ENCODE peak calls at places on chromosome 2, in eight cellular contexts. U is EH; W is brain microvascular endothelial cell; X is lower lobe of right lung; V is C1 segment of cervical spinal cord; K is activated naive CD8-positive, alpha-beta T cell treated with anti-CD3 and anti-CD28 coated beads for 36 hours; D is dorsolateral prefrontal cortex; T is AG09309. B is an unnamed sample.

GRCh38 chr2:202944403-202944802 is 32.3 kb downstream of the CARF start:
- DNase-seq in D (no peak), U (peak; percentile 47), K (no peak), T (no peak), X (no peak), W (peak; percentile 2), V (no peak), B (no peak)

GRCh38 chr2:26479971-26480750 is 2.2 kb upstream of the OTOF start:
- DNase-seq in X (no peak), W (no peak), D (no peak), V (no peak), K (no peak), U (no peak), T (no peak), B (peak; percentile 31)

GRCh38 chr2:102618452-102619413 is 620 bp upstream of the SLC9A2 start:
- DNase-seq in K (peak; percentile 10), D (no peak), V (no peak), T (no peak), U (peak; percentile 3), X (peak; percentile 60), W (no peak), B (peak; percentile 86)

GRCh38 chr2:134324942-134325341 is 71.1 kb downstream of the MGAT5 start:
- DNase-seq in W (no peak), V (no peak), U (no peak), X (no peak), K (no peak), D (no peak), T (no peak), B (no peak)

GRCh38 chr2:102749938-102750337 is 11.9 kb upstream of the TMEM182 start:
- DNase-seq in D (no peak), V (no peak), W (no peak), T (no peak), K (no peak), U (no peak), X (no peak), B (no peak)

GRCh38 chr2:189298038-189298437 is 118.5 kb upstream of the COL5A2 start:
- DNase-seq in V (no peak), K (no peak), D (no peak), T (no peak), X (no peak), U (peak; percentile 17), W (no peak), B (no peak)

GRCh38 chr2:31253344-31254155 is 19.6 kb downstream of the EHD3 start:
- DNase-seq in D (peak; percentile 64), X (no peak), W (no peak), T (no peak), U (no peak), V (no peak), K (no peak), B (no peak)

GRCh38 chr2:181243319-181243718 is 213.9 kb upstream of the ITGA4 start:
- DNase-seq in V (no peak), K (no peak), T (no peak), D (no peak), W (no peak), U (no peak), X (no peak), B (no peak)

GRCh38 chr2:199932312-199932855 is 21.3 kb downstream of the C2orf69 start:
- DNase-seq in V (peak; percentile 76), T (no peak), X (no peak), D (peak; percentile 77), U (no peak), K (no peak), W (no peak), B (no peak)

GRCh38 chr2:54384301-54385035 is 71.7 kb upstream of the SPTBN1 start:
- DNase-seq in W (no peak), K (no peak), U (no peak), T (no peak), D (peak; percentile 66), V (peak; percentile 52), X (no peak), B (no peak)

GRCh38 chr2:105238664-105239240 is 2.8 kb upstream of the GPR45 start:
- DNase-seq in X (no peak), K (no peak), V (no peak), T (no peak), D (no peak), W (no peak), U (no peak), B (no peak)

GRCh38 chr2:191291471-191291870 is 46.3 kb downstream of the MYO1B start:
- DNase-seq in U (peak; percentile 32), K (no peak), T (no peak), V (no peak), D (no peak), W (no peak), X (no peak), B (no peak)

GRCh38 chr2:14304326-14304725 is 328.2 kb upstream of the LRATD1 start:
- DNase-seq in V (no peak), W (no peak), T (no peak), D (no peak), X (no peak), K (no peak), U (no peak), B (no peak)

GRCh38 chr2:61470122-61470951 is 550 bp downstream of the USP34 start:
- DNase-seq in D (peak; percentile 68), V (peak; percentile 66), U (peak; percentile 81), W (peak; percentile 64), K (peak; percentile 80), T (no peak), X (peak; percentile 91), B (peak; percentile 94)

GRCh38 chr2:60882971-60883753 is 1.8 kb downstream of the REL start:
- DNase-seq in D (no peak), W (peak; percentile 2), U (peak; percentile 7), V (no peak), K (no peak), T (no peak), X (no peak), B (peak; percentile 40)

GRCh38 chr2:110101911-110102774 is 13.5 kb downstream of the MALL start:
- DNase-seq in X (no peak), K (no peak), D (no peak), W (no peak), V (no peak), T (no peak), U (peak; percentile 54), B (peak; percentile 20)

GRCh38 chr2:10844083-10844482 is 31.5 kb upstream of the PDIA6 start:
- DNase-seq in X (peak; percentile 86), V (no peak), D (peak; percentile 81), K (no peak), T (no peak), W (peak; percentile 12), U (peak; percentile 76), B (peak; percentile 91)

GRCh38 chr2:237330539-237330938 is 83.4 kb downstream of the COL6A3 start:
- DNase-seq in U (no peak), V (no peak), D (no peak), X (no peak), W (no peak), K (no peak), T (no peak), B (no peak)

GRCh38 chr2:126686286-126686685 is 30.3 kb downstream of the GYPC start:
- DNase-seq in D (no peak), K (no peak), X (no peak), W (no peak), U (no peak), T (no peak), V (no peak), B (no peak)

GRCh38 chr2:28626891-28627421 is 124.7 kb upstream of the PPP1CB start:
- DNase-seq in T (no peak), U (peak; percentile 55), V (no peak), W (no peak), K (no peak), X (no peak), D (no peak), B (no peak)

GRCh38 chr2:101463885-101464653 is 10.8 kb downstream of the RFX8 start:
- DNase-seq in U (peak; percentile 83), D (no peak), K (no peak), V (no peak), W (peak; percentile 77), X (no peak), T (peak; percentile 91), B (no peak)

GRCh38 chr2:227154976-227155375 is 9.0 kb downstream of the COL4A4 start:
- DNase-seq in K (no peak), U (peak; percentile 68), D (no peak), X (no peak), T (no peak), V (no peak), W (peak; percentile 87), B (no peak)

GRCh38 chr2:230170532-230170931 is 49.3 kb downstream of the SP110 start:
- DNase-seq in X (no peak), K (no peak), U (peak; percentile 34), V (no peak), T (no peak), D (no peak), W (peak; percentile 12), B (peak; percentile 82)

GRCh38 chr2:225052703-225053102 is 10.4 kb upstream of the DOCK10 start:
- DNase-seq in D (no peak), V (no peak), U (peak; percentile 36), X (no peak), W (no peak), K (no peak), T (no peak), B (no peak)

GRCh38 chr2:205460217-205460616 is 222.1 kb upstream of the NRP2 start:
- DNase-seq in T (no peak), W (no peak), D (no peak), U (no peak), X (no peak), V (no peak), K (no peak), B (no peak)

GRCh38 chr2:196660264-196660663 is 20.7 kb downstream of the CCDC150 start:
- DNase-seq in X (no peak), U (peak; percentile 90), W (peak; percentile 42), K (no peak), T (peak; percentile 16), V (no peak), D (no peak), B (no peak)

GRCh38 chr2:181146171-181146570 is 165.8 kb downstream of the UBE2E3 start:
- DNase-seq in X (no peak), D (no peak), W (no peak), U (no peak), K (no peak), T (no peak), V (no peak), B (no peak)

GRCh38 chr2:38199129-38199528 is 123.2 kb upstream of the CYP1B1 start:
- DNase-seq in U (no peak), X (no peak), T (no peak), K (no peak), V (no peak), W (no peak), D (no peak), B (no peak)

GRCh38 chr2:189293164-189293563 is 113.6 kb upstream of the COL5A2 start:
- DNase-seq in W (peak; percentile 86), V (no peak), D (no peak), K (no peak), U (peak; percentile 77), T (peak; percentile 88), X (no peak), B (no peak)

GRCh38 chr2:217162533-217162932 is 302.7 kb upstream of the TNP1 start:
- DNase-seq in X (no peak), W (peak; percentile 93), V (peak; percentile 67), U (peak; percentile 93), K (peak; percentile 58), D (peak; percentile 54), T (peak; percentile 72), B (no peak)